ENCODE peak calls at places on chromosome 14, in five cellular contexts. G is stimulated activated CD4-positive, alpha-beta T cell treated with anti-CD3 and anti-CD28 coated beads, Interleukin-2, amount 100 ng/mL, for 48 hours; U is IMR-90; X is caudate nucleus; S is LHCN-M2. A is an unnamed sample.

GRCh38 chr14:41558527-41558926 is 48.1 kb upstream of the LRFN5 start:
- DNase-seq in G (no peak), U (no peak), X (no peak), S (no peak), A (no peak)

GRCh38 chr14:51488569-51489220 is 163.0 kb upstream of the FRMD6 start:
- DNase-seq in G (no peak), U (peak; percentile 31), X (no peak), S (no peak), A (no peak)

GRCh38 chr14:89592961-89593360 is 175.9 kb upstream of the FOXN3 start:
- DNase-seq in G (no peak), U (no peak), X (no peak), S (no peak), A (no peak)

GRCh38 chr14:81400202-81400678 is at the start of gene STON2:
- DNase-seq in G (no peak), U (no peak), X (no peak), S (peak; percentile 98), A (no peak)

GRCh38 chr14:21039585-21040369 is 2.4 kb upstream of the RNASE7 start:
- DNase-seq in G (no peak), U (peak; percentile 67), X (peak; percentile 67), S (peak; percentile 86), A (peak; percentile 34)

GRCh38 chr14:54472291-54472690 is 16.5 kb downstream of the GMFB start:
- DNase-seq in G (no peak), U (no peak), X (no peak), S (no peak), A (no peak)

GRCh38 chr14:38718519-38718918 is 384.5 kb downstream of the SEC23A start:
- DNase-seq in G (no peak), U (no peak), X (no peak), S (no peak), A (no peak)

GRCh38 chr14:57816568-57817284 is 49.2 kb downstream of the SLC35F4 start:
- DNase-seq in G (no peak), U (no peak), X (no peak), S (no peak), A (no peak)

GRCh38 chr14:67170706-67171105 is 18.5 kb upstream of the GARIN2 start:
- DNase-seq in G (no peak), U (peak; percentile 39), X (no peak), S (no peak), A (no peak)

GRCh38 chr14:89348726-89349125 is 68.3 kb downstream of the FOXN3 start:
- DNase-seq in G (no peak), U (no peak), X (no peak), S (no peak), A (no peak)

GRCh38 chr14:104656014-104656714 is 33.3 kb upstream of the INF2 start:
- DNase-seq in G (no peak), U (no peak), X (no peak), S (no peak), A (no peak)

GRCh38 chr14:101501858-101502615 is 59.3 kb upstream of the DIO3 start:
- DNase-seq in G (no peak), U (no peak), X (no peak), S (no peak), A (no peak)

GRCh38 chr14:35932659-35933159 is 106.6 kb downstream of the BRMS1L start:
- DNase-seq in G (no peak), U (no peak), X (no peak), S (no peak), A (no peak)